ENCODE peak calls at places on chromosome 10, in seven cellular contexts. One of them, this sample, is unnamed.
A peak's percentile ranks its signal among the peaks of the same experiment; 100 is the strongest.

GRCh38 chr10:79298403-79299244 is 48.6 kb upstream of the PPIF start:
- DNase-seq in left ventricle myocardium inferior: no peak
- DNase-seq in cardiac muscle cell: no peak
- DNase-seq in CD4-positive, CD25-positive, alpha-beta regulatory T cell: no peak
- DNase-seq in testis: no peak
- DNase-seq in colonic mucosa: peak; percentile 68
- DNase-seq in small intestine: peak; percentile 78
- DNase-seq in this sample: no peak

GRCh38 chr10:107814865-107815487 is 650.5 kb upstream of the SORCS1 start:
- DNase-seq in left ventricle myocardium inferior: no peak
- DNase-seq in cardiac muscle cell: peak; percentile 76
- DNase-seq in CD4-positive, CD25-positive, alpha-beta regulatory T cell: no peak
- DNase-seq in testis: peak; percentile 82
- DNase-seq in colonic mucosa: peak; percentile 72
- DNase-seq in small intestine: peak; percentile 71
- DNase-seq in this sample: no peak

GRCh38 chr10:133445751-133446708 is 7.7 kb upstream of the SCART1 start:
- DNase-seq in left ventricle myocardium inferior: no peak
- DNase-seq in cardiac muscle cell: no peak
- DNase-seq in CD4-positive, CD25-positive, alpha-beta regulatory T cell: no peak
- DNase-seq in testis: no peak
- DNase-seq in colonic mucosa: no peak
- DNase-seq in small intestine: no peak
- DNase-seq in this sample: no peak

GRCh38 chr10:71461917-71462641 is 65.4 kb downstream of the CDH23 start:
- DNase-seq in left ventricle myocardium inferior: no peak
- DNase-seq in cardiac muscle cell: no peak
- DNase-seq in CD4-positive, CD25-positive, alpha-beta regulatory T cell: no peak
- DNase-seq in testis: no peak
- DNase-seq in colonic mucosa: no peak
- DNase-seq in small intestine: no peak
- DNase-seq in this sample: no peak

GRCh38 chr10:36608251-36608650 is 517.1 kb upstream of the ANKRD30A start:
- DNase-seq in left ventricle myocardium inferior: no peak
- DNase-seq in cardiac muscle cell: no peak
- DNase-seq in CD4-positive, CD25-positive, alpha-beta regulatory T cell: no peak
- DNase-seq in testis: no peak
- DNase-seq in colonic mucosa: no peak
- DNase-seq in small intestine: no peak
- DNase-seq in this sample: no peak

GRCh38 chr10:100969175-100970075 is at the start of gene SEMA4G:
- DNase-seq in left ventricle myocardium inferior: peak; percentile 31
- DNase-seq in cardiac muscle cell: peak; percentile 80
- DNase-seq in CD4-positive, CD25-positive, alpha-beta regulatory T cell: peak; percentile 25
- DNase-seq in testis: peak; percentile 58
- DNase-seq in colonic mucosa: peak; percentile 62
- DNase-seq in small intestine: peak; percentile 50
- DNase-seq in this sample: peak; percentile 77

GRCh38 chr10:92064506-92064905 is 140.9 kb downstream of the BTAF1 start:
- DNase-seq in left ventricle myocardium inferior: no peak
- DNase-seq in cardiac muscle cell: no peak
- DNase-seq in CD4-positive, CD25-positive, alpha-beta regulatory T cell: no peak
- DNase-seq in testis: no peak
- DNase-seq in colonic mucosa: no peak
- DNase-seq in small intestine: no peak
- DNase-seq in this sample: no peak

GRCh38 chr10:128044961-128045832 is 81.0 kb downstream of the MKI67 start:
- DNase-seq in left ventricle myocardium inferior: no peak
- DNase-seq in cardiac muscle cell: no peak
- DNase-seq in CD4-positive, CD25-positive, alpha-beta regulatory T cell: no peak
- DNase-seq in testis: no peak
- DNase-seq in colonic mucosa: no peak
- DNase-seq in small intestine: no peak
- DNase-seq in this sample: no peak

GRCh38 chr10:15118615-15119014 is 21.5 kb downstream of the RPP38 start:
- DNase-seq in left ventricle myocardium inferior: no peak
- DNase-seq in cardiac muscle cell: no peak
- DNase-seq in CD4-positive, CD25-positive, alpha-beta regulatory T cell: no peak
- DNase-seq in testis: no peak
- DNase-seq in colonic mucosa: no peak
- DNase-seq in small intestine: no peak
- DNase-seq in this sample: no peak

GRCh38 chr10:77244746-77245145 is 392.9 kb downstream of the KCNMA1 start:
- DNase-seq in left ventricle myocardium inferior: no peak
- DNase-seq in cardiac muscle cell: no peak
- DNase-seq in CD4-positive, CD25-positive, alpha-beta regulatory T cell: no peak
- DNase-seq in testis: no peak
- DNase-seq in colonic mucosa: no peak
- DNase-seq in small intestine: no peak
- DNase-seq in this sample: no peak

GRCh38 chr10:3225589-3225988 is 53.0 kb upstream of the PITRM1 start:
- DNase-seq in left ventricle myocardium inferior: no peak
- DNase-seq in cardiac muscle cell: no peak
- DNase-seq in CD4-positive, CD25-positive, alpha-beta regulatory T cell: no peak
- DNase-seq in testis: no peak
- DNase-seq in colonic mucosa: no peak
- DNase-seq in small intestine: no peak
- DNase-seq in this sample: no peak

GRCh38 chr10:79140906-79141305 is 72.1 kb downstream of the ZMIZ1 start:
- DNase-seq in left ventricle myocardium inferior: no peak
- DNase-seq in cardiac muscle cell: no peak
- DNase-seq in CD4-positive, CD25-positive, alpha-beta regulatory T cell: no peak
- DNase-seq in testis: no peak
- DNase-seq in colonic mucosa: no peak
- DNase-seq in small intestine: no peak
- DNase-seq in this sample: no peak

GRCh38 chr10:106705576-106706526 is 458.7 kb downstream of the SORCS1 start:
- DNase-seq in left ventricle myocardium inferior: peak; percentile 19
- DNase-seq in cardiac muscle cell: peak; percentile 84
- DNase-seq in CD4-positive, CD25-positive, alpha-beta regulatory T cell: no peak
- DNase-seq in testis: peak; percentile 88
- DNase-seq in colonic mucosa: peak; percentile 69
- DNase-seq in small intestine: peak; percentile 45
- DNase-seq in this sample: no peak

GRCh38 chr10:65346466-65346865 is 1579.4 kb upstream of the LRRTM3 start:
- DNase-seq in left ventricle myocardium inferior: no peak
- DNase-seq in cardiac muscle cell: peak; percentile 50
- DNase-seq in CD4-positive, CD25-positive, alpha-beta regulatory T cell: no peak
- DNase-seq in testis: no peak
- DNase-seq in colonic mucosa: no peak
- DNase-seq in small intestine: no peak
- DNase-seq in this sample: no peak

GRCh38 chr10:36670616-36671402 is 454.6 kb upstream of the ANKRD30A start:
- DNase-seq in left ventricle myocardium inferior: no peak
- DNase-seq in cardiac muscle cell: no peak
- DNase-seq in CD4-positive, CD25-positive, alpha-beta regulatory T cell: no peak
- DNase-seq in testis: no peak
- DNase-seq in colonic mucosa: no peak
- DNase-seq in small intestine: no peak
- DNase-seq in this sample: no peak

GRCh38 chr10:4686644-4686996 is 139.4 kb upstream of the AKR1E2 start:
- DNase-seq in left ventricle myocardium inferior: no peak
- DNase-seq in cardiac muscle cell: no peak
- DNase-seq in CD4-positive, CD25-positive, alpha-beta regulatory T cell: no peak
- DNase-seq in testis: no peak
- DNase-seq in colonic mucosa: no peak
- DNase-seq in small intestine: no peak
- DNase-seq in this sample: no peak

GRCh38 chr10:133056651-133057178 is 31.0 kb upstream of the ADGRA1 start:
- DNase-seq in left ventricle myocardium inferior: no peak
- DNase-seq in cardiac muscle cell: no peak
- DNase-seq in CD4-positive, CD25-positive, alpha-beta regulatory T cell: no peak
- DNase-seq in testis: no peak
- DNase-seq in colonic mucosa: no peak
- DNase-seq in small intestine: no peak
- DNase-seq in this sample: no peak

GRCh38 chr10:5738427-5738826 is 53.8 kb downstream of the TASOR2 start:
- DNase-seq in left ventricle myocardium inferior: no peak
- DNase-seq in cardiac muscle cell: no peak
- DNase-seq in CD4-positive, CD25-positive, alpha-beta regulatory T cell: no peak
- DNase-seq in testis: no peak
- DNase-seq in colonic mucosa: no peak
- DNase-seq in small intestine: no peak
- DNase-seq in this sample: no peak

GRCh38 chr10:52805414-52806285 is 33.1 kb upstream of the MBL2 start:
- DNase-seq in left ventricle myocardium inferior: no peak
- DNase-seq in cardiac muscle cell: no peak
- DNase-seq in CD4-positive, CD25-positive, alpha-beta regulatory T cell: no peak
- DNase-seq in testis: no peak
- DNase-seq in colonic mucosa: no peak
- DNase-seq in small intestine: no peak
- DNase-seq in this sample: no peak

GRCh38 chr10:29124864-29125263 is 164.0 kb upstream of the LYZL1 start:
- DNase-seq in left ventricle myocardium inferior: no peak
- DNase-seq in cardiac muscle cell: no peak
- DNase-seq in CD4-positive, CD25-positive, alpha-beta regulatory T cell: no peak
- DNase-seq in testis: no peak
- DNase-seq in colonic mucosa: no peak
- DNase-seq in small intestine: no peak
- DNase-seq in this sample: no peak

GRCh38 chr10:72727128-72727527 is 35.2 kb downstream of the MCU start:
- DNase-seq in left ventricle myocardium inferior: no peak
- DNase-seq in cardiac muscle cell: no peak
- DNase-seq in CD4-positive, CD25-positive, alpha-beta regulatory T cell: no peak
- DNase-seq in testis: no peak
- DNase-seq in colonic mucosa: no peak
- DNase-seq in small intestine: no peak
- DNase-seq in this sample: no peak

GRCh38 chr10:89503633-89504345 is 31.6 kb downstream of the SLC16A12 start:
- DNase-seq in left ventricle myocardium inferior: no peak
- DNase-seq in cardiac muscle cell: no peak
- DNase-seq in CD4-positive, CD25-positive, alpha-beta regulatory T cell: no peak
- DNase-seq in testis: no peak
- DNase-seq in colonic mucosa: no peak
- DNase-seq in small intestine: no peak
- DNase-seq in this sample: no peak

GRCh38 chr10:18472977-18473376 is 178.4 kb downstream of the NSUN6 start:
- DNase-seq in left ventricle myocardium inferior: no peak
- DNase-seq in cardiac muscle cell: peak; percentile 57
- DNase-seq in CD4-positive, CD25-positive, alpha-beta regulatory T cell: no peak
- DNase-seq in testis: no peak
- DNase-seq in colonic mucosa: no peak
- DNase-seq in small intestine: peak; percentile 39
- DNase-seq in this sample: no peak

GRCh38 chr10:127971101-127971946 is 64.4 kb downstream of the PTPRE start:
- DNase-seq in left ventricle myocardium inferior: no peak
- DNase-seq in cardiac muscle cell: no peak
- DNase-seq in CD4-positive, CD25-positive, alpha-beta regulatory T cell: no peak
- DNase-seq in testis: no peak
- DNase-seq in colonic mucosa: no peak
- DNase-seq in small intestine: no peak
- DNase-seq in this sample: no peak

GRCh38 chr10:113096111-113097045 is 146.3 kb downstream of the TCF7L2 start:
- DNase-seq in left ventricle myocardium inferior: no peak
- DNase-seq in cardiac muscle cell: no peak
- DNase-seq in CD4-positive, CD25-positive, alpha-beta regulatory T cell: no peak
- DNase-seq in testis: peak; percentile 44
- DNase-seq in colonic mucosa: no peak
- DNase-seq in small intestine: peak; percentile 72
- DNase-seq in this sample: no peak
- H3K4me1 ChIP-seq in left ventricle myocardium inferior: peaks cover 50% of the 10 kb centered on the region
- H3K4me1 ChIP-seq in cardiac muscle cell: peaks cover 10% of the 10 kb centered on the region
- H3K4me1 ChIP-seq in CD4-positive, CD25-positive, alpha-beta regulatory T cell: peaks cover 14% of the 10 kb centered on the region
- H3K4me1 ChIP-seq in testis: no peaks in the 10 kb centered on the region
- H3K4me1 ChIP-seq in colonic mucosa: peaks cover 13% of the 10 kb centered on the region
- H3K4me1 ChIP-seq in small intestine: peaks cover 7% of the 10 kb centered on the region
- H3K4me1 ChIP-seq in this sample: peaks cover 52% of the 10 kb centered on the region

DNA sequence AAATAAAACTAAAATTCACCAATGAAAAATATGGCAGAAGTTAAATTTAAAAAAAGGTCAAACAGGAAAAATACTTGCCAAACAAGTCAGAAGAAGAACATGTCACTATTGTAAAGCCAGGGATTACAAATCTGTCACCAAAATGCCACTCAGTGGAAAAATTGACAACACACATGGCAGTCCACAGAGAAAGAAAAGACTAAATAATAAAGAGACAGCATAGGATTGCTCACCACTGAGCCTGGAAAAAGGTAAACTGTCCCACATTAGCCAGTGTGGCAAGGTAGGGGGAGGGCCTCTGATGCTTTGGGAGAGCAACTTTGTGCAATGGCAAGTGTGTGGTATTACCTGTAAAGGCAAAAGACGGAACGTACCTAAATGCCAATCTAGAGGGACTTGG is 166.8 kb upstream of the ZNF32 start:
- DNase-seq in left ventricle myocardium inferior: no peak
- DNase-seq in cardiac muscle cell: no peak
- DNase-seq in CD4-positive, CD25-positive, alpha-beta regulatory T cell: no peak
- DNase-seq in testis: no peak
- DNase-seq in colonic mucosa: no peak
- DNase-seq in small intestine: no peak
- DNase-seq in this sample: no peak
- H3K27ac ChIP-seq in left ventricle myocardium inferior: peak overlapping the region; percentile 85
- H3K27ac ChIP-seq in cardiac muscle cell: no peak overlapping the region
- H3K27ac ChIP-seq in CD4-positive, CD25-positive, alpha-beta regulatory T cell: no peak overlapping the region
- H3K27ac ChIP-seq in testis: no peak overlapping the region
- H3K27ac ChIP-seq in colonic mucosa: no peak overlapping the region
- H3K27ac ChIP-seq in small intestine: no peak overlapping the region
- H3K27ac ChIP-seq in this sample: no peak overlapping the region

GRCh38 chr10:124409696-124410095 is 9.0 kb downstream of the OAT start:
- DNase-seq in left ventricle myocardium inferior: no peak
- DNase-seq in cardiac muscle cell: no peak
- DNase-seq in CD4-positive, CD25-positive, alpha-beta regulatory T cell: no peak
- DNase-seq in testis: no peak
- DNase-seq in colonic mucosa: no peak
- DNase-seq in small intestine: no peak
- DNase-seq in this sample: no peak
- H3K36me3 ChIP-seq in left ventricle myocardium inferior: peaks cover 67% of the 10 kb centered on the region
- H3K36me3 ChIP-seq in cardiac muscle cell: peaks cover 29% of the 10 kb centered on the region
- H3K36me3 ChIP-seq in CD4-positive, CD25-positive, alpha-beta regulatory T cell: peaks cover 23% of the 10 kb centered on the region
- H3K36me3 ChIP-seq in testis: no peaks in the 10 kb centered on the region
- H3K36me3 ChIP-seq in colonic mucosa: no peaks in the 10 kb centered on the region
- H3K36me3 ChIP-seq in small intestine: no peaks in the 10 kb centered on the region
- H3K36me3 ChIP-seq in this sample: peaks cover 29% of the 10 kb centered on the region

GRCh38 chr10:62059424-62059913 is 158.0 kb downstream of the ARID5B start:
- DNase-seq in left ventricle myocardium inferior: no peak
- DNase-seq in cardiac muscle cell: no peak
- DNase-seq in CD4-positive, CD25-positive, alpha-beta regulatory T cell: no peak
- DNase-seq in testis: no peak
- DNase-seq in colonic mucosa: no peak
- DNase-seq in small intestine: no peak
- DNase-seq in this sample: no peak

GRCh38 chr10:62058896-62059423 is 157.5 kb downstream of the ARID5B start:
- DNase-seq in left ventricle myocardium inferior: no peak
- DNase-seq in cardiac muscle cell: no peak
- DNase-seq in CD4-positive, CD25-positive, alpha-beta regulatory T cell: no peak
- DNase-seq in testis: no peak
- DNase-seq in colonic mucosa: no peak
- DNase-seq in small intestine: peak; percentile 61
- DNase-seq in this sample: no peak

GRCh38 chr10:62057872-62058271 is 156.4 kb downstream of the ARID5B start:
- DNase-seq in left ventricle myocardium inferior: no peak
- DNase-seq in cardiac muscle cell: no peak
- DNase-seq in CD4-positive, CD25-positive, alpha-beta regulatory T cell: no peak
- DNase-seq in testis: no peak
- DNase-seq in colonic mucosa: no peak
- DNase-seq in small intestine: no peak
- DNase-seq in this sample: no peak

GRCh38 chr10:62057359-62057758 is 155.9 kb downstream of the ARID5B start:
- DNase-seq in left ventricle myocardium inferior: no peak
- DNase-seq in cardiac muscle cell: no peak
- DNase-seq in CD4-positive, CD25-positive, alpha-beta regulatory T cell: no peak
- DNase-seq in testis: peak; percentile 54
- DNase-seq in colonic mucosa: no peak
- DNase-seq in small intestine: no peak
- DNase-seq in this sample: no peak

GRCh38 chr10:62058476-62058875 is 157.0 kb downstream of the ARID5B start:
- DNase-seq in left ventricle myocardium inferior: no peak
- DNase-seq in cardiac muscle cell: no peak
- DNase-seq in CD4-positive, CD25-positive, alpha-beta regulatory T cell: no peak
- DNase-seq in testis: no peak
- DNase-seq in colonic mucosa: no peak
- DNase-seq in small intestine: no peak
- DNase-seq in this sample: no peak
- H3K4me1 ChIP-seq in left ventricle myocardium inferior: peaks cover 99% of the 10 kb centered on the region
- H3K4me1 ChIP-seq in cardiac muscle cell: peaks cover 33% of the 10 kb centered on the region
- H3K4me1 ChIP-seq in CD4-positive, CD25-positive, alpha-beta regulatory T cell: peaks cover 90% of the 10 kb centered on the region
- H3K4me1 ChIP-seq in testis: peaks cover 67% of the 10 kb centered on the region
- H3K4me1 ChIP-seq in colonic mucosa: no peaks in the 10 kb centered on the region
- H3K4me1 ChIP-seq in small intestine: peaks cover 2% of the 10 kb centered on the region
- H3K4me1 ChIP-seq in this sample: peaks cover 48% of the 10 kb centered on the region

This sample was measured in upper lobe of right lung.